ENCODE peak calls at places on chromosomes 4 and X, in nine cellular contexts. One of them, this sample, is unnamed.

GRCh38 chr4:74394476-74395136 is 29.7 kb downstream of the EREG start:
- DNase-seq in H54: no peak
- DNase-seq in WTC11: no peak
- DNase-seq in AG08395: no peak
- DNase-seq in stimulated activated CD8-positive, alpha-beta memory T cell treated with anti-CD3 and anti-CD28 coated beads, Interleukin-7, amount 100 ng/mL, for 1 hour: no peak
- DNase-seq in HT1080: peak; percentile 85
- DNase-seq in kidney glomerular epithelial cell: no peak
- DNase-seq in IMR-90: peak; percentile 79
- DNase-seq in GM04504: no peak
- DNase-seq in this sample: no peak

GRCh38 chr4:80012291-80012690 is 60.7 kb downstream of the ANTXR2 start:
- DNase-seq in H54: no peak
- DNase-seq in WTC11: no peak
- DNase-seq in AG08395: no peak
- DNase-seq in stimulated activated CD8-positive, alpha-beta memory T cell treated with anti-CD3 and anti-CD28 coated beads, Interleukin-7, amount 100 ng/mL, for 1 hour: no peak
- DNase-seq in HT1080: no peak
- DNase-seq in kidney glomerular epithelial cell: no peak
- DNase-seq in IMR-90: no peak
- DNase-seq in GM04504: no peak
- DNase-seq in this sample: no peak

GRCh38 chrX:4805559-4805958 is 1092.1 kb upstream of the PRKX start:
- DNase-seq in H54: no peak
- DNase-seq in WTC11: no peak
- DNase-seq in AG08395: no peak
- DNase-seq in stimulated activated CD8-positive, alpha-beta memory T cell treated with anti-CD3 and anti-CD28 coated beads, Interleukin-7, amount 100 ng/mL, for 1 hour: no peak
- DNase-seq in HT1080: no peak
- DNase-seq in kidney glomerular epithelial cell: no peak
- DNase-seq in IMR-90: no peak
- DNase-seq in GM04504: no peak
- DNase-seq in this sample: no peak

GRCh38 chrX:31213941-31214340 is 142.1 kb upstream of the FTHL17 start:
- DNase-seq in H54: no peak
- DNase-seq in WTC11: peak; percentile 14
- DNase-seq in AG08395: peak; percentile 26
- DNase-seq in stimulated activated CD8-positive, alpha-beta memory T cell treated with anti-CD3 and anti-CD28 coated beads, Interleukin-7, amount 100 ng/mL, for 1 hour: no peak
- DNase-seq in HT1080: peak; percentile 6
- DNase-seq in kidney glomerular epithelial cell: no peak
- DNase-seq in IMR-90: peak; percentile 19
- DNase-seq in GM04504: no peak
- DNase-seq in this sample: no peak

GRCh38 chr4:68906238-68907137 is 45.1 kb downstream of the UGT2A3 start:
- DNase-seq in H54: no peak
- DNase-seq in WTC11: peak; percentile 54
- DNase-seq in AG08395: no peak
- DNase-seq in stimulated activated CD8-positive, alpha-beta memory T cell treated with anti-CD3 and anti-CD28 coated beads, Interleukin-7, amount 100 ng/mL, for 1 hour: no peak
- DNase-seq in HT1080: no peak
- DNase-seq in kidney glomerular epithelial cell: no peak
- DNase-seq in IMR-90: no peak
- DNase-seq in GM04504: no peak
- DNase-seq in this sample: no peak

GRCh38 chr4:159860945-159861344 is 758.1 kb downstream of the RAPGEF2 start:
- DNase-seq in H54: no peak
- DNase-seq in WTC11: no peak
- DNase-seq in AG08395: no peak
- DNase-seq in stimulated activated CD8-positive, alpha-beta memory T cell treated with anti-CD3 and anti-CD28 coated beads, Interleukin-7, amount 100 ng/mL, for 1 hour: no peak
- DNase-seq in HT1080: no peak
- DNase-seq in kidney glomerular epithelial cell: no peak
- DNase-seq in IMR-90: no peak
- DNase-seq in GM04504: no peak
- DNase-seq in this sample: no peak

GRCh38 chr4:35526456-35526855 is 717.9 kb downstream of the ARAP2 start:
- DNase-seq in H54: no peak
- DNase-seq in WTC11: no peak
- DNase-seq in AG08395: no peak
- DNase-seq in stimulated activated CD8-positive, alpha-beta memory T cell treated with anti-CD3 and anti-CD28 coated beads, Interleukin-7, amount 100 ng/mL, for 1 hour: no peak
- DNase-seq in HT1080: no peak
- DNase-seq in kidney glomerular epithelial cell: no peak
- DNase-seq in IMR-90: no peak
- DNase-seq in GM04504: no peak
- DNase-seq in this sample: no peak

GRCh38 chr4:121479801-121480200 is 99.0 kb upstream of the QRFPR start:
- DNase-seq in H54: no peak
- DNase-seq in WTC11: no peak
- DNase-seq in AG08395: no peak
- DNase-seq in stimulated activated CD8-positive, alpha-beta memory T cell treated with anti-CD3 and anti-CD28 coated beads, Interleukin-7, amount 100 ng/mL, for 1 hour: no peak
- DNase-seq in HT1080: peak; percentile 69
- DNase-seq in kidney glomerular epithelial cell: no peak
- DNase-seq in IMR-90: no peak
- DNase-seq in GM04504: no peak
- DNase-seq in this sample: no peak